ENCODE peak calls at places on chromosomes 16 and 17, in nine cellular contexts. U is HCEC 1CT, Q is AG08396, G is KG1, E is osteocyte, H is left colon, J is upper lobe of right lung, A is hepatocyte, F is HTR-8/SVneo. S is an unnamed sample.

GRCh38 chr16:15650698-15651161 is 685 bp downstream of the NDE1 start:
- DNase-seq in J (no peak), U (peak), Q (peak), F (no peak), H (peak), G (peak), A (peak), E (no peak), S (no peak)

GRCh38 chr17:34658796-34659195 is 79.4 kb downstream of the TMEM132E start:
- DNase-seq in U (no peak), E (no peak), A (no peak), Q (no peak), G (no peak), H (no peak), J (no peak), F (no peak), S (no peak)

GRCh38 chr17:7407033-7407432 is 612 bp upstream of the NLGN2 start:
- DNase-seq in Q (no peak), F (no peak), G (no peak), E (no peak), H (no peak), J (no peak), A (no peak), U (no peak), S (no peak)

GRCh38 chr17:74757502-74757901 is 9.1 kb downstream of the NHERF1 start:
- DNase-seq in A (no peak), Q (no peak), F (no peak), H (no peak), J (no peak), G (no peak), E (no peak), U (no peak), S (no peak)

GRCh38 chr17:46148247-46148646 is 45.0 kb downstream of the KANSL1 start:
- DNase-seq in J (no peak), A (no peak), F (no peak), H (no peak), Q (no peak), G (no peak), U (no peak), E (no peak), S (no peak)

GRCh38 chr17:83145831-83146230 is 66.4 kb downstream of the METRNL start:
- DNase-seq in E (peak), J (no peak), U (no peak), Q (no peak), A (peak), G (no peak), H (no peak), F (no peak), S (no peak)

GRCh38 chr17:38590988-38591758 is 14.6 kb downstream of the SRCIN1 start:
- DNase-seq in G (no peak), H (no peak), E (no peak), U (no peak), J (peak), A (no peak), F (no peak), Q (no peak), S (no peak)

GRCh38 chr16:50244504-50245416 is 21.6 kb upstream of the ADCY7 start:
- DNase-seq in Q (no peak), G (no peak), H (no peak), F (no peak), A (no peak), J (no peak), U (no peak), E (peak), S (no peak)

GRCh38 chr17:32461853-32462617 is 17.7 kb downstream of the PSMD11 start:
- DNase-seq in U (peak), J (no peak), Q (no peak), H (no peak), E (no peak), A (peak), G (peak), F (peak), S (peak)

GRCh38 chr16:23557779-23558330 is 328 bp downstream of the UBFD1 start:
- DNase-seq in E (peak), G (no peak), U (peak), A (peak), F (no peak), Q (peak), J (no peak), H (peak), S (no peak)

GRCh38 chr16:31529398-31530312 is 2.0 kb downstream of the AHSP start:
- DNase-seq in J (peak), E (no peak), U (no peak), A (peak), Q (peak), G (no peak), F (no peak), H (no peak), S (no peak)